ENCODE peak calls at places on chromosomes 7 and 10, in seven cellular contexts. X, E, G, O, S, N and L are unnamed samples.

GRCh38 chr10:71212249-71213126 is at the start of gene UNC5B:
- DNase-seq in X (peak; percentile 89), E (peak; percentile 21), G (no peak), O (peak; percentile 91), S (peak; percentile 86), N (peak; percentile 90), L (peak; percentile 97)

GRCh38 chr7:1758417-1758858 is 88.4 kb downstream of the ELFN1 start:
- DNase-seq in X (peak; percentile 53), E (no peak), G (no peak), O (no peak), S (peak; percentile 29), N (peak; percentile 11), L (peak; percentile 76)

GRCh38 chr10:72308320-72308987 is 34.7 kb downstream of the DDIT4 start:
- DNase-seq in X (peak; percentile 88), E (no peak), G (no peak), O (no peak), S (no peak), N (peak; percentile 92), L (peak; percentile 86)

GRCh38 chr7:111796671-111797070 is 234.4 kb upstream of the IMMP2L start:
- DNase-seq in X (peak; percentile 23), E (no peak), G (no peak), O (no peak), S (no peak), N (peak; percentile 17), L (no peak)

GRCh38 chr10:99854860-99855259 is 72.4 kb downstream of the ABCC2 start:
- DNase-seq in X (peak; percentile 67), E (no peak), G (no peak), O (no peak), S (no peak), N (no peak), L (no peak)

GRCh38 chr10:34908472-34908871 is 93.4 kb upstream of the PARD3 start:
- DNase-seq in X (no peak), E (no peak), G (no peak), O (peak; percentile 86), S (no peak), N (peak; percentile 43), L (no peak)

GRCh38 chr7:115679976-115680375 is 350.6 kb downstream of the TFEC start:
- DNase-seq in X (peak; percentile 50), E (no peak), G (no peak), O (peak; percentile 19), S (peak; percentile 11), N (peak; percentile 29), L (no peak)

GRCh38 chr7:108024538-108024937 is 21.6 kb upstream of the LAMB1 start:
- DNase-seq in X (no peak), E (no peak), G (no peak), O (no peak), S (no peak), N (no peak), L (no peak)

GRCh38 chr7:7564323-7564780 is 2.3 kb upstream of the MIOS start:
- DNase-seq in X (no peak), E (no peak), G (no peak), O (no peak), S (peak; percentile 74), N (peak; percentile 85), L (no peak)

GRCh38 chr7:93461350-93461749 is 113.2 kb downstream of the CALCR start:
- DNase-seq in X (no peak), E (no peak), G (no peak), O (peak; percentile 25), S (peak; percentile 2), N (no peak), L (no peak)

GRCh38 chr10:60809157-60809556 is 30.9 kb downstream of the CDK1 start:
- DNase-seq in X (no peak), E (no peak), G (no peak), O (no peak), S (peak; percentile 24), N (peak; percentile 69), L (no peak)

GRCh38 chr10:13642293-13642692 is 55.5 kb downstream of the PRPF18 start:
- DNase-seq in X (no peak), E (no peak), G (no peak), O (no peak), S (no peak), N (no peak), L (no peak)

GRCh38 chr7:132028144-132028920 is 471.9 kb upstream of the PODXL start:
- DNase-seq in X (no peak), E (no peak), G (no peak), O (no peak), S (peak; percentile 73), N (peak; percentile 93), L (no peak)

GRCh38 chr7:115195208-115195607 is 273.3 kb downstream of the MDFIC start:
- DNase-seq in X (no peak), E (no peak), G (no peak), O (no peak), S (no peak), N (no peak), L (no peak)

GRCh38 chr7:105267244-105267643 is 121.5 kb downstream of the SRPK2 start:
- DNase-seq in X (no peak), E (no peak), G (no peak), O (no peak), S (no peak), N (no peak), L (no peak)

GRCh38 chr7:128362670-128363069 is 1.2 kb upstream of the PRRT4 start:
- DNase-seq in X (no peak), E (no peak), G (no peak), O (no peak), S (no peak), N (peak; percentile 73), L (no peak)

GRCh38 chr7:85186521-85187241 is at the start of gene SEMA3D:
- DNase-seq in X (peak; percentile 83), E (no peak), G (no peak), O (peak; percentile 77), S (peak; percentile 55), N (peak; percentile 86), L (peak; percentile 89)

DNA sequence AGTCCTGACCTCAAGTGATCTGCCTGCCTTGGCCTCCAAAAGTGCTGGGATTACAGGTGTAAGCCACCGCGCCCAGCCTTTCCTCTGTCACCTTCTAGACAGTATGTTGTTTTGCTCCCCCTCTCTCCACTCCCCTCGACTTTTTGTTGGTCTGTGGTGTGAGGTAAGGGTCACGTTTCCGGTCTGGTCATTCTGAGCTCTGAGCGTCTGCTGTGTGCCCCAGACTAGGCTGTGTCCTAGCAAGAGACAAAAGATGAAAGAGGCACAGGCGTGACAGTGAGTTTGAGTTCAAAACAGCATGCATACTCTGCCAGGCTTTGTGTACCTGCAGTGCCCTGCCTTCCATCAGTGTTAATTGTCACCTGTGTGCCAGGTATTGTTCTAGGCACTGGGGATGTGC is 87.4 kb upstream of the PPIF start:
- DNase-seq in X (no peak), E (no peak), G (no peak), O (no peak), S (no peak), N (no peak), L (no peak)
- H3K27ac ChIP-seq in X (no peak overlapping the region), E (no peak overlapping the region), G (peak overlapping the region; percentile 77), O (no peak overlapping the region), S (peak overlapping the region; percentile 35), N (no peak overlapping the region), L (no peak overlapping the region)

DNA sequence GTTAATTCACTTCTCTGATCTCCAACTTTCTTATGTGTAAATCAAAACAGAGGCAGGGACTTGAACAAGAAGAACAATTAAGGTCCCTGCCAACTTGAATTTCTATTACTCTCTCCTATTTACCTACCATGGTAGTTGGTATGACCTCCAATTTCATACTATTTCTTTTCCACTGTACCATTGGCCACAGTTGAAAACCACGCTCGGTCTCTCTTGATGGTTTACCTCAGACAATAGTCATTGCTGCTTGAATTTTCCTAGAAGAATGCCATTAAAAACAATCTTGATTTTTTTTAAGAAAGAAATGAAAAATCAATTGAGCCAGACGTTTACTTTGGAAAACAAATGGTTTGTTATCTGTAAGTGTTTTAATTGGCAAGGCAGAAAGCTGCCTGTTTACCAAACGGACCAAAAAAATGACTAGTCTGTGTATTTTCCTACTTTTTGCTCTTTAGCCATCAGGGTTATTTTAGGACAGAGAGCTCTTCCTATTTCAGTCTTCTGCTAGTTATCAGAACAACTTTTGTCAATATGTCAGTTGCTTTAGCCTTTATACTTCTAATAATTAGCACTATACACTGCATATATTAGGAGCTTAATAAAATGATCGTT is 157.5 kb upstream of the PLXDC2 start:
- DNase-seq in X (no peak), E (no peak), G (no peak), O (no peak), S (no peak), N (no peak), L (no peak)
- H3K27ac ChIP-seq in X (no peak overlapping the region), E (no peak overlapping the region), G (no peak overlapping the region), O (no peak overlapping the region), S (no peak overlapping the region), N (no peak overlapping the region), L (no peak overlapping the region)

GRCh38 chr7:130906575-130906974 is 172.6 kb upstream of the KLF14 start:
- DNase-seq in X (no peak), E (no peak), G (no peak), O (no peak), S (no peak), N (no peak), L (no peak)

GRCh38 chr7:130907439-130907838 is 173.4 kb upstream of the KLF14 start:
- DNase-seq in X (no peak), E (no peak), G (no peak), O (no peak), S (no peak), N (no peak), L (no peak)

GRCh38 chr7:130909881-130910672 is 176.1 kb upstream of the KLF14 start:
- DNase-seq in X (no peak), E (no peak), G (no peak), O (no peak), S (no peak), N (no peak), L (no peak)

GRCh38 chr7:130909161-130909836 is 175.3 kb upstream of the KLF14 start:
- DNase-seq in X (no peak), E (no peak), G (no peak), O (no peak), S (no peak), N (no peak), L (no peak)

GRCh38 chr7:130908345-130909160 is 174.5 kb upstream of the KLF14 start:
- DNase-seq in X (no peak), E (no peak), G (no peak), O (no peak), S (no peak), N (no peak), L (no peak)
- H3K27ac ChIP-seq in X (no peak overlapping the region), E (no peak overlapping the region), G (peak overlapping the region; percentile 92), O (no peak overlapping the region), S (peak overlapping the region; percentile 86), N (peak overlapping the region; percentile 18), L (no peak overlapping the region)

DNA sequence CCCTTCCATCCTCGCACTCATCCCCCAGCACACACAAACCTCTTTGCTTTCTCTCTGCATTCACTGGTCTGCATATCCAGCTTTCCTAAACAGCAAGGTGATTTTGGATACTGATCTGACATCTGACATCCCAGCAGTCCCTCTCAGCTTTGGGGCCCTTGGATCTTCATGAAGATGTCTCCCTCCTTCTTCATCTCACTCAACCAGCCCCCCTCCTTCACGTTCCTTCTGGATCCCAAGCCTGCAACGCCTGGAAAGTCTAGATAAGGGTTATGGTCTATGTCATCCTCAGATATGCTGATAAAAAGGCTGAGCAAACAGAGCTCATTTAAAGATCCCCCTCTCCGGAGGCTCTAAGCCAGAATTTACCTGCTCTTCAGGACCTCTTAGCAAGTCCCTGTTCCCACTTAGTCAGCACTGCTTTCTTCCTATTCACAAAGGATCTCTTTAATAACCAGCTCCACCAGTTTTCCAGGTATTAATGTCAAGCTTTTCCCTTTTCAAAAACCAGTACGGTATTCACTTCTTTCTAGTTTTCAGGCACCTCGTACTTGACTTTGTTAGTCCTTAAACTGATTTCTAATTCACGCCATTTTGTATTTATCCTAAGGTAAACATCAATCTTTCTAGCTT is 38.9 kb downstream of the CREB3L2 start:
- DNase-seq in X (no peak), E (no peak), G (no peak), O (no peak), S (no peak), N (no peak), L (no peak)
- H3K27ac ChIP-seq in X (no peak overlapping the region), E (no peak overlapping the region), G (peak overlapping the region; percentile 73), O (no peak overlapping the region), S (no peak overlapping the region), N (no peak overlapping the region), L (no peak overlapping the region)